ENCODE peak calls at places on chromosomes 6 and 20, in eight cellular contexts. One of them, this sample, is unnamed.

GRCh38 chr20:42444799-42445198 is 744.9 kb downstream of the PTPRT start:
- DNase-seq in GM13977: no peak
- DNase-seq in AG04450: no peak
- DNase-seq in iPS-NIHi11: no peak
- DNase-seq in NCI-H2171: no peak
- DNase-seq in iris pigment epithelial cell: no peak
- DNase-seq in CD4-positive, alpha-beta T cell: no peak
- DNase-seq in stimulated activated CD8-positive, alpha-beta memory T cell treated with anti-CD3 and anti-CD28 coated beads, Interleukin-4, amount 100 ng/mL, for 1 hour: no peak
- DNase-seq in this sample: no peak

GRCh38 chr6:154427425-154427824 is 70.8 kb upstream of the IPCEF1 start:
- DNase-seq in AG04450: no peak
- DNase-seq in CD4-positive, alpha-beta T cell: no peak
- DNase-seq in GM13977: no peak
- DNase-seq in iPS-NIHi11: no peak
- DNase-seq in iris pigment epithelial cell: no peak
- DNase-seq in stimulated activated CD8-positive, alpha-beta memory T cell treated with anti-CD3 and anti-CD28 coated beads, Interleukin-4, amount 100 ng/mL, for 1 hour: no peak
- DNase-seq in NCI-H2171: no peak
- DNase-seq in this sample: no peak

GRCh38 chr6:444653-445275 is 53.2 kb downstream of the IRF4 start:
- DNase-seq in GM13977: no peak
- DNase-seq in AG04450: no peak
- DNase-seq in NCI-H2171: no peak
- DNase-seq in CD4-positive, alpha-beta T cell: peak; percentile 45
- DNase-seq in iPS-NIHi11: no peak
- DNase-seq in stimulated activated CD8-positive, alpha-beta memory T cell treated with anti-CD3 and anti-CD28 coated beads, Interleukin-4, amount 100 ng/mL, for 1 hour: no peak
- DNase-seq in iris pigment epithelial cell: no peak
- DNase-seq in this sample: no peak

GRCh38 chr6:159053781-159054398 is 9.1 kb upstream of the TAGAP start:
- DNase-seq in stimulated activated CD8-positive, alpha-beta memory T cell treated with anti-CD3 and anti-CD28 coated beads, Interleukin-4, amount 100 ng/mL, for 1 hour: no peak
- DNase-seq in CD4-positive, alpha-beta T cell: no peak
- DNase-seq in iPS-NIHi11: no peak
- DNase-seq in NCI-H2171: no peak
- DNase-seq in AG04450: no peak
- DNase-seq in GM13977: no peak
- DNase-seq in iris pigment epithelial cell: no peak
- DNase-seq in this sample: no peak

GRCh38 chr6:125867483-125867935 is 76.7 kb downstream of the NCOA7 start:
- DNase-seq in CD4-positive, alpha-beta T cell: no peak
- DNase-seq in NCI-H2171: no peak
- DNase-seq in stimulated activated CD8-positive, alpha-beta memory T cell treated with anti-CD3 and anti-CD28 coated beads, Interleukin-4, amount 100 ng/mL, for 1 hour: no peak
- DNase-seq in AG04450: peak; percentile 33
- DNase-seq in iPS-NIHi11: peak; percentile 54
- DNase-seq in GM13977: no peak
- DNase-seq in iris pigment epithelial cell: peak; percentile 93
- DNase-seq in this sample: no peak

GRCh38 chr6:163343609-163344008 is 70.9 kb upstream of the QKI start:
- DNase-seq in iris pigment epithelial cell: no peak
- DNase-seq in NCI-H2171: no peak
- DNase-seq in stimulated activated CD8-positive, alpha-beta memory T cell treated with anti-CD3 and anti-CD28 coated beads, Interleukin-4, amount 100 ng/mL, for 1 hour: no peak
- DNase-seq in AG04450: no peak
- DNase-seq in iPS-NIHi11: no peak
- DNase-seq in GM13977: no peak
- DNase-seq in CD4-positive, alpha-beta T cell: no peak
- DNase-seq in this sample: no peak

GRCh38 chr6:160783741-160784140 is 81.7 kb downstream of the PLG start:
- DNase-seq in GM13977: no peak
- DNase-seq in AG04450: no peak
- DNase-seq in stimulated activated CD8-positive, alpha-beta memory T cell treated with anti-CD3 and anti-CD28 coated beads, Interleukin-4, amount 100 ng/mL, for 1 hour: no peak
- DNase-seq in CD4-positive, alpha-beta T cell: no peak
- DNase-seq in NCI-H2171: no peak
- DNase-seq in iris pigment epithelial cell: no peak
- DNase-seq in iPS-NIHi11: no peak
- DNase-seq in this sample: no peak

GRCh38 chr6:39207421-39208232 is 21.6 kb downstream of the KCNK5 start:
- DNase-seq in iris pigment epithelial cell: no peak
- DNase-seq in GM13977: no peak
- DNase-seq in AG04450: no peak
- DNase-seq in CD4-positive, alpha-beta T cell: no peak
- DNase-seq in NCI-H2171: no peak
- DNase-seq in iPS-NIHi11: no peak
- DNase-seq in stimulated activated CD8-positive, alpha-beta memory T cell treated with anti-CD3 and anti-CD28 coated beads, Interleukin-4, amount 100 ng/mL, for 1 hour: no peak
- DNase-seq in this sample: no peak

GRCh38 chr6:34115396-34116314 is 30.2 kb downstream of the GRM4 start:
- DNase-seq in AG04450: no peak
- DNase-seq in iris pigment epithelial cell: peak; percentile 5
- DNase-seq in CD4-positive, alpha-beta T cell: peak; percentile 6
- DNase-seq in stimulated activated CD8-positive, alpha-beta memory T cell treated with anti-CD3 and anti-CD28 coated beads, Interleukin-4, amount 100 ng/mL, for 1 hour: no peak
- DNase-seq in GM13977: peak; percentile 57
- DNase-seq in iPS-NIHi11: peak; percentile 97
- DNase-seq in NCI-H2171: no peak
- DNase-seq in this sample: peak; percentile 10

GRCh38 chr6:109458774-109459531 is 3.4 kb upstream of the MICAL1 start:
- DNase-seq in AG04450: no peak
- DNase-seq in iPS-NIHi11: no peak
- DNase-seq in NCI-H2171: no peak
- DNase-seq in CD4-positive, alpha-beta T cell: no peak
- DNase-seq in stimulated activated CD8-positive, alpha-beta memory T cell treated with anti-CD3 and anti-CD28 coated beads, Interleukin-4, amount 100 ng/mL, for 1 hour: no peak
- DNase-seq in GM13977: peak; percentile 72
- DNase-seq in iris pigment epithelial cell: no peak
- DNase-seq in this sample: peak; percentile 16

GRCh38 chr20:62472343-62473199 is 3.2 kb downstream of the GATA5 start:
- DNase-seq in iris pigment epithelial cell: no peak
- DNase-seq in CD4-positive, alpha-beta T cell: no peak
- DNase-seq in iPS-NIHi11: no peak
- DNase-seq in stimulated activated CD8-positive, alpha-beta memory T cell treated with anti-CD3 and anti-CD28 coated beads, Interleukin-4, amount 100 ng/mL, for 1 hour: no peak
- DNase-seq in NCI-H2171: no peak
- DNase-seq in GM13977: no peak
- DNase-seq in AG04450: no peak
- DNase-seq in this sample: no peak

GRCh38 chr6:74100719-74101287 is 404.8 kb downstream of the CD109 start:
- DNase-seq in stimulated activated CD8-positive, alpha-beta memory T cell treated with anti-CD3 and anti-CD28 coated beads, Interleukin-4, amount 100 ng/mL, for 1 hour: no peak
- DNase-seq in NCI-H2171: no peak
- DNase-seq in CD4-positive, alpha-beta T cell: no peak
- DNase-seq in iris pigment epithelial cell: no peak
- DNase-seq in AG04450: no peak
- DNase-seq in GM13977: no peak
- DNase-seq in iPS-NIHi11: no peak
- DNase-seq in this sample: no peak

GRCh38 chr6:130252527-130253237 is 29.9 kb upstream of the SAMD3 start:
- DNase-seq in iris pigment epithelial cell: no peak
- DNase-seq in AG04450: no peak
- DNase-seq in CD4-positive, alpha-beta T cell: no peak
- DNase-seq in NCI-H2171: no peak
- DNase-seq in GM13977: no peak
- DNase-seq in iPS-NIHi11: no peak
- DNase-seq in stimulated activated CD8-positive, alpha-beta memory T cell treated with anti-CD3 and anti-CD28 coated beads, Interleukin-4, amount 100 ng/mL, for 1 hour: no peak
- DNase-seq in this sample: no peak

GRCh38 chr6:21808551-21809181 is 215.1 kb downstream of the SOX4 start:
- DNase-seq in iris pigment epithelial cell: peak; percentile 67
- DNase-seq in CD4-positive, alpha-beta T cell: no peak
- DNase-seq in AG04450: no peak
- DNase-seq in iPS-NIHi11: no peak
- DNase-seq in NCI-H2171: no peak
- DNase-seq in stimulated activated CD8-positive, alpha-beta memory T cell treated with anti-CD3 and anti-CD28 coated beads, Interleukin-4, amount 100 ng/mL, for 1 hour: no peak
- DNase-seq in GM13977: no peak
- DNase-seq in this sample: no peak

GRCh38 chr6:123467437-123467836 is 169.3 kb downstream of the TRDN start:
- DNase-seq in iris pigment epithelial cell: no peak
- DNase-seq in AG04450: no peak
- DNase-seq in GM13977: no peak
- DNase-seq in CD4-positive, alpha-beta T cell: no peak
- DNase-seq in NCI-H2171: no peak
- DNase-seq in iPS-NIHi11: no peak
- DNase-seq in stimulated activated CD8-positive, alpha-beta memory T cell treated with anti-CD3 and anti-CD28 coated beads, Interleukin-4, amount 100 ng/mL, for 1 hour: no peak
- DNase-seq in this sample: no peak

GRCh38 chr6:157946865-157947532 is 34.7 kb upstream of the SYNJ2 start:
- DNase-seq in iris pigment epithelial cell: peak; percentile 38
- DNase-seq in iPS-NIHi11: peak; percentile 43
- DNase-seq in CD4-positive, alpha-beta T cell: no peak
- DNase-seq in GM13977: peak; percentile 78
- DNase-seq in stimulated activated CD8-positive, alpha-beta memory T cell treated with anti-CD3 and anti-CD28 coated beads, Interleukin-4, amount 100 ng/mL, for 1 hour: no peak
- DNase-seq in AG04450: no peak
- DNase-seq in NCI-H2171: peak; percentile 5
- DNase-seq in this sample: peak; percentile 12

GRCh38 chr6:167588181-167588919 is 238.4 kb upstream of the AFDN start:
- DNase-seq in iPS-NIHi11: peak; percentile 11
- DNase-seq in NCI-H2171: no peak
- DNase-seq in AG04450: no peak
- DNase-seq in stimulated activated CD8-positive, alpha-beta memory T cell treated with anti-CD3 and anti-CD28 coated beads, Interleukin-4, amount 100 ng/mL, for 1 hour: no peak
- DNase-seq in iris pigment epithelial cell: no peak
- DNase-seq in GM13977: no peak
- DNase-seq in CD4-positive, alpha-beta T cell: no peak
- DNase-seq in this sample: no peak

GRCh38 chr6:58113960-58114359 is 796.5 kb downstream of the PRIM2 start:
- DNase-seq in NCI-H2171: no peak
- DNase-seq in GM13977: no peak
- DNase-seq in stimulated activated CD8-positive, alpha-beta memory T cell treated with anti-CD3 and anti-CD28 coated beads, Interleukin-4, amount 100 ng/mL, for 1 hour: no peak
- DNase-seq in AG04450: no peak
- DNase-seq in iris pigment epithelial cell: no peak
- DNase-seq in iPS-NIHi11: peak; percentile 5
- DNase-seq in CD4-positive, alpha-beta T cell: no peak
- DNase-seq in this sample: no peak

GRCh38 chr20:52179331-52180166 is 12.0 kb downstream of the ZFP64 start:
- DNase-seq in NCI-H2171: no peak
- DNase-seq in GM13977: peak; percentile 89
- DNase-seq in iPS-NIHi11: no peak
- DNase-seq in CD4-positive, alpha-beta T cell: no peak
- DNase-seq in iris pigment epithelial cell: no peak
- DNase-seq in stimulated activated CD8-positive, alpha-beta memory T cell treated with anti-CD3 and anti-CD28 coated beads, Interleukin-4, amount 100 ng/mL, for 1 hour: no peak
- DNase-seq in AG04450: no peak
- DNase-seq in this sample: peak; percentile 83

GRCh38 chr20:23086056-23086551 is at the start of gene CD93:
- DNase-seq in CD4-positive, alpha-beta T cell: no peak
- DNase-seq in iPS-NIHi11: no peak
- DNase-seq in GM13977: peak; percentile 51
- DNase-seq in iris pigment epithelial cell: peak; percentile 36
- DNase-seq in stimulated activated CD8-positive, alpha-beta memory T cell treated with anti-CD3 and anti-CD28 coated beads, Interleukin-4, amount 100 ng/mL, for 1 hour: no peak
- DNase-seq in AG04450: no peak
- DNase-seq in NCI-H2171: no peak
- DNase-seq in this sample: no peak

GRCh38 chr6:166764473-166765233 is 137.6 kb upstream of the RPS6KA2 start:
- DNase-seq in stimulated activated CD8-positive, alpha-beta memory T cell treated with anti-CD3 and anti-CD28 coated beads, Interleukin-4, amount 100 ng/mL, for 1 hour: no peak
- DNase-seq in NCI-H2171: no peak
- DNase-seq in iris pigment epithelial cell: no peak
- DNase-seq in iPS-NIHi11: no peak
- DNase-seq in AG04450: no peak
- DNase-seq in CD4-positive, alpha-beta T cell: no peak
- DNase-seq in GM13977: no peak
- DNase-seq in this sample: no peak

GRCh38 chr6:40887079-40887822 is 151.8 kb downstream of the UNC5CL start:
- DNase-seq in CD4-positive, alpha-beta T cell: no peak
- DNase-seq in GM13977: no peak
- DNase-seq in NCI-H2171: no peak
- DNase-seq in stimulated activated CD8-positive, alpha-beta memory T cell treated with anti-CD3 and anti-CD28 coated beads, Interleukin-4, amount 100 ng/mL, for 1 hour: no peak
- DNase-seq in iPS-NIHi11: no peak
- DNase-seq in AG04450: no peak
- DNase-seq in iris pigment epithelial cell: no peak
- DNase-seq in this sample: no peak

GRCh38 chr20:39117486-39117885 is 155.3 kb downstream of the DHX35 start:
- DNase-seq in iris pigment epithelial cell: peak; percentile 63
- DNase-seq in iPS-NIHi11: no peak
- DNase-seq in NCI-H2171: no peak
- DNase-seq in GM13977: no peak
- DNase-seq in AG04450: no peak
- DNase-seq in stimulated activated CD8-positive, alpha-beta memory T cell treated with anti-CD3 and anti-CD28 coated beads, Interleukin-4, amount 100 ng/mL, for 1 hour: no peak
- DNase-seq in CD4-positive, alpha-beta T cell: no peak
- DNase-seq in this sample: no peak

GRCh38 chr6:160282444-160282843 is 23.8 kb upstream of the SLC22A2 start:
- DNase-seq in GM13977: no peak
- DNase-seq in iPS-NIHi11: no peak
- DNase-seq in iris pigment epithelial cell: no peak
- DNase-seq in AG04450: no peak
- DNase-seq in NCI-H2171: no peak
- DNase-seq in CD4-positive, alpha-beta T cell: no peak
- DNase-seq in stimulated activated CD8-positive, alpha-beta memory T cell treated with anti-CD3 and anti-CD28 coated beads, Interleukin-4, amount 100 ng/mL, for 1 hour: no peak
- DNase-seq in this sample: no peak

GRCh38 chr20:24097051-24097450 is 108.5 kb upstream of the GGTLC1 start:
- DNase-seq in stimulated activated CD8-positive, alpha-beta memory T cell treated with anti-CD3 and anti-CD28 coated beads, Interleukin-4, amount 100 ng/mL, for 1 hour: no peak
- DNase-seq in GM13977: no peak
- DNase-seq in NCI-H2171: no peak
- DNase-seq in AG04450: no peak
- DNase-seq in iris pigment epithelial cell: no peak
- DNase-seq in iPS-NIHi11: no peak
- DNase-seq in CD4-positive, alpha-beta T cell: no peak
- DNase-seq in this sample: no peak

GRCh38 chr20:32893878-32894483 is 35.3 kb downstream of the EFCAB8 start:
- DNase-seq in iPS-NIHi11: peak; percentile 88
- DNase-seq in stimulated activated CD8-positive, alpha-beta memory T cell treated with anti-CD3 and anti-CD28 coated beads, Interleukin-4, amount 100 ng/mL, for 1 hour: no peak
- DNase-seq in AG04450: no peak
- DNase-seq in GM13977: no peak
- DNase-seq in iris pigment epithelial cell: peak; percentile 35
- DNase-seq in CD4-positive, alpha-beta T cell: no peak
- DNase-seq in NCI-H2171: no peak
- DNase-seq in this sample: no peak

GRCh38 chr20:51562334-51563140 is 20.0 kb upstream of the NFATC2 start:
- DNase-seq in stimulated activated CD8-positive, alpha-beta memory T cell treated with anti-CD3 and anti-CD28 coated beads, Interleukin-4, amount 100 ng/mL, for 1 hour: no peak
- DNase-seq in NCI-H2171: no peak
- DNase-seq in GM13977: peak; percentile 38
- DNase-seq in AG04450: peak; percentile 83
- DNase-seq in iris pigment epithelial cell: peak; percentile 86
- DNase-seq in CD4-positive, alpha-beta T cell: no peak
- DNase-seq in iPS-NIHi11: peak; percentile 72
- DNase-seq in this sample: no peak

GRCh38 chr6:113701552-113702254 is 155.4 kb upstream of the MARCKS start:
- DNase-seq in CD4-positive, alpha-beta T cell: no peak
- DNase-seq in iPS-NIHi11: no peak
- DNase-seq in stimulated activated CD8-positive, alpha-beta memory T cell treated with anti-CD3 and anti-CD28 coated beads, Interleukin-4, amount 100 ng/mL, for 1 hour: no peak
- DNase-seq in AG04450: no peak
- DNase-seq in NCI-H2171: no peak
- DNase-seq in GM13977: no peak
- DNase-seq in iris pigment epithelial cell: peak; percentile 49
- DNase-seq in this sample: no peak

GRCh38 chr6:39804666-39805065 is 12.5 kb downstream of the DAAM2 start:
- DNase-seq in CD4-positive, alpha-beta T cell: no peak
- DNase-seq in NCI-H2171: no peak
- DNase-seq in iPS-NIHi11: no peak
- DNase-seq in GM13977: no peak
- DNase-seq in AG04450: no peak
- DNase-seq in iris pigment epithelial cell: peak; percentile 47
- DNase-seq in stimulated activated CD8-positive, alpha-beta memory T cell treated with anti-CD3 and anti-CD28 coated beads, Interleukin-4, amount 100 ng/mL, for 1 hour: no peak
- DNase-seq in this sample: peak; percentile 40

GRCh38 chr6:19876672-19877071 is 39.5 kb downstream of the ID4 start:
- DNase-seq in NCI-H2171: no peak
- DNase-seq in iris pigment epithelial cell: no peak
- DNase-seq in AG04450: no peak
- DNase-seq in CD4-positive, alpha-beta T cell: no peak
- DNase-seq in iPS-NIHi11: no peak
- DNase-seq in GM13977: no peak
- DNase-seq in stimulated activated CD8-positive, alpha-beta memory T cell treated with anti-CD3 and anti-CD28 coated beads, Interleukin-4, amount 100 ng/mL, for 1 hour: no peak
- DNase-seq in this sample: no peak

GRCh38 chr20:37904008-37904675 is 1.2 kb downstream of the VSTM2L start:
- DNase-seq in stimulated activated CD8-positive, alpha-beta memory T cell treated with anti-CD3 and anti-CD28 coated beads, Interleukin-4, amount 100 ng/mL, for 1 hour: no peak
- DNase-seq in CD4-positive, alpha-beta T cell: no peak
- DNase-seq in AG04450: no peak
- DNase-seq in iPS-NIHi11: no peak
- DNase-seq in GM13977: no peak
- DNase-seq in NCI-H2171: no peak
- DNase-seq in iris pigment epithelial cell: no peak
- DNase-seq in this sample: no peak

GRCh38 chr20:62913043-62913630 is 13.2 kb downstream of the DIDO1 start:
- DNase-seq in NCI-H2171: no peak
- DNase-seq in CD4-positive, alpha-beta T cell: no peak
- DNase-seq in GM13977: no peak
- DNase-seq in iris pigment epithelial cell: no peak
- DNase-seq in stimulated activated CD8-positive, alpha-beta memory T cell treated with anti-CD3 and anti-CD28 coated beads, Interleukin-4, amount 100 ng/mL, for 1 hour: no peak
- DNase-seq in iPS-NIHi11: no peak
- DNase-seq in AG04450: no peak
- DNase-seq in this sample: no peak

GRCh38 chr20:19015326-19015725 is 197.1 kb upstream of the SLC24A3 start:
- DNase-seq in GM13977: no peak
- DNase-seq in iris pigment epithelial cell: no peak
- DNase-seq in iPS-NIHi11: no peak
- DNase-seq in NCI-H2171: no peak
- DNase-seq in CD4-positive, alpha-beta T cell: no peak
- DNase-seq in AG04450: no peak
- DNase-seq in stimulated activated CD8-positive, alpha-beta memory T cell treated with anti-CD3 and anti-CD28 coated beads, Interleukin-4, amount 100 ng/mL, for 1 hour: no peak
- DNase-seq in this sample: no peak

GRCh38 chr6:21899708-21900107 is 306.2 kb downstream of the SOX4 start:
- DNase-seq in iris pigment epithelial cell: no peak
- DNase-seq in GM13977: no peak
- DNase-seq in CD4-positive, alpha-beta T cell: no peak
- DNase-seq in stimulated activated CD8-positive, alpha-beta memory T cell treated with anti-CD3 and anti-CD28 coated beads, Interleukin-4, amount 100 ng/mL, for 1 hour: no peak
- DNase-seq in AG04450: no peak
- DNase-seq in NCI-H2171: no peak
- DNase-seq in iPS-NIHi11: no peak
- DNase-seq in this sample: no peak